ENCODE peak calls at places on chromosomes 6 and 20, in five cellular contexts. W, T, M, Y and S are unnamed samples.

GRCh38 chr20:39676857-39677351 is 714.8 kb downstream of the DHX35 start:
- DNase-seq in T (peak; percentile 3), Y (no peak), W (no peak), M (no peak), S (no peak)

GRCh38 chr20:44683263-44684046 is 31.7 kb upstream of the CCN5 start:
- DNase-seq in M (peak; percentile 73), Y (no peak), T (peak; percentile 42), W (no peak), S (no peak)

GRCh38 chr6:168377856-168378832 is 58.6 kb upstream of the DACT2 start:
- DNase-seq in Y (no peak), W (no peak), M (peak; percentile 28), T (no peak), S (no peak)

GRCh38 chr20:52192296-52193007 is 873 bp upstream of the ZFP64 start:
- DNase-seq in Y (no peak), M (no peak), T (no peak), W (no peak), S (no peak)

GRCh38 chr6:137070303-137070702 is 25.5 kb upstream of the IL20RA start:
- DNase-seq in Y (no peak), W (no peak), T (no peak), M (no peak), S (no peak)

GRCh38 chr6:13527669-13528051 is 40.3 kb upstream of the GFOD1 start:
- DNase-seq in W (no peak), Y (no peak), T (no peak), M (no peak), S (no peak)

GRCh38 chr20:63275825-63276224 is 3.2 kb downstream of the ARFGAP1 start:
- DNase-seq in M (no peak), Y (no peak), T (no peak), W (no peak), S (no peak)

GRCh38 chr6:88168362-88168761 is 2.2 kb upstream of the CNR1 start:
- DNase-seq in W (no peak), T (no peak), Y (no peak), M (no peak), S (no peak)

GRCh38 chr6:12151433-12151820 is 138.7 kb upstream of the EDN1 start:
- DNase-seq in Y (no peak), T (no peak), M (no peak), W (no peak), S (no peak)

GRCh38 chr6:19713411-19713810 is 123.8 kb upstream of the ID4 start:
- DNase-seq in M (no peak), W (no peak), Y (no peak), T (peak; percentile 15), S (no peak)

GRCh38 chr6:135087803-135088202 is 33.2 kb upstream of the HBS1L start:
- DNase-seq in Y (no peak), M (no peak), T (no peak), W (no peak), S (no peak)

GRCh38 chr6:142235247-142235646 is 66.6 kb upstream of the ADGRG6 start:
- DNase-seq in M (no peak), W (no peak), T (no peak), Y (no peak), S (no peak)

GRCh38 chr6:14575961-14576360 is 458.4 kb downstream of the CD83 start:
- DNase-seq in Y (no peak), T (no peak), M (no peak), W (no peak), S (no peak)

GRCh38 chr20:14925286-14925685 is 587.9 kb upstream of the FLRT3 start:
- DNase-seq in Y (no peak), T (no peak), M (no peak), W (no peak), S (no peak)

GRCh38 chr6:152185158-152185574 is 377.7 kb downstream of the ESR1 start:
- DNase-seq in Y (no peak), W (no peak), T (no peak), M (no peak), S (no peak)

GRCh38 chr20:44762466-44763140 is 16.9 kb downstream of the KCNK15 start:
- DNase-seq in T (no peak), M (no peak), W (no peak), Y (no peak), S (no peak)

GRCh38 chr6:49384913-49385312 is 78.1 kb downstream of the MMUT start:
- DNase-seq in M (no peak), Y (no peak), T (no peak), W (no peak), S (no peak)

GRCh38 chr6:2360126-2360525 is 114.7 kb upstream of the GMDS start:
- DNase-seq in T (no peak), Y (no peak), M (no peak), W (no peak), S (no peak)

GRCh38 chr6:34393191-34393967 is 910 bp upstream of the NUDT3 start:
- DNase-seq in Y (no peak), M (no peak), W (no peak), T (no peak), S (no peak)

GRCh38 chr6:147712841-147713240 is 204.4 kb downstream of the SAMD5 start:
- DNase-seq in W (no peak), M (no peak), Y (no peak), T (peak; percentile 40), S (no peak)

GRCh38 chr20:4225778-4226177 is 210.4 kb upstream of the RNF24 start:
- DNase-seq in T (peak; percentile 98), W (no peak), M (no peak), Y (peak; percentile 49), S (no peak)

GRCh38 chr6:28880894-28881780 is 42.6 kb downstream of the TRIM27 start:
- DNase-seq in Y (peak; percentile 81), T (peak; percentile 75), W (peak; percentile 73), M (peak; percentile 79), S (peak; percentile 15)

GRCh38 chr6:6152060-6152459 is 145.3 kb upstream of the NRN1 start:
- DNase-seq in Y (no peak), M (no peak), T (no peak), W (no peak), S (no peak)

GRCh38 chr20:49282584-49283171 is 4.8 kb upstream of the ZNFX1 start:
- DNase-seq in T (no peak), M (no peak), Y (no peak), W (no peak), S (no peak)
- H3K9me3 ChIP-seq in T (peaks cover 27% of the 10 kb centered on the region), M (no peaks in the 10 kb centered on the region), Y (peaks cover 21% of the 10 kb centered on the region), W (peaks cover 30% of the 10 kb centered on the region), S (no peaks in the 10 kb centered on the region)

DNA sequence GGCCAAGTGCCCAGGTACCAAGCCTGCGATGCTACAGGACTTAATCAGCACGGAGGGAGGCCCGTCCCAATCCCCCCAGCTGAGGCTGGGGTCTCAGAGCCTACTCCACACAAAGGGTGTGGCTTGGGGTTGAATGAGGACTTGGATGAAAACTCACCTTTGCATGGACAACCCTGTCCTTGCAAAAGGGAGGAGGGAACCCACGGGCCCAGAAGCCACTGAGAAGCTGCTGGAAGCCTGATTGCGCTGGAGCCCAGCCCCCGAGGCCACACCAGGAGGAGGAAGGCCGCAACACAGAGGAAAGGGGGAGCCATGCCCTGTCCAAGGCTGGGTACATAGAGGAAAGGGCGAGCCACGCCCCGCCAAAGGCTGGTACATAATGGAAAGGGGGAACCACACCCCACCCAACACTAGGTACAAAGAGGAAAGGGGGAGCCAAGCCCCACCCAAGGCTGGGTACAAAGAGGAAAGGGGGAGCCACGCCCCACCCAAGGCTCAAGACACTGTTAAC is 158.8 kb downstream of the DLL1 start:
- DNase-seq in Y (no peak), M (peak; percentile 41), T (no peak), W (no peak), S (no peak)
- H3K9me3 ChIP-seq in Y (no peaks in the 10 kb centered on the region), M (no peaks in the 10 kb centered on the region), T (peaks cover 54% of the 10 kb centered on the region), W (no peaks in the 10 kb centered on the region), S (no peaks in the 10 kb centered on the region)

GRCh38 chr6:149439626-149440025 is 39.6 kb downstream of the SUMO4 start:
- DNase-seq in T (no peak), M (no peak), Y (no peak), W (no peak), S (no peak)

GRCh38 chr6:149436647-149437046 is 36.6 kb downstream of the SUMO4 start:
- DNase-seq in Y (no peak), W (no peak), T (no peak), M (no peak), S (no peak)

GRCh38 chr6:149438855-149439254 is 38.8 kb downstream of the SUMO4 start:
- DNase-seq in W (no peak), T (no peak), Y (no peak), M (no peak), S (no peak)

GRCh38 chr6:149435919-149436586 is 36.0 kb downstream of the SUMO4 start:
- DNase-seq in T (no peak), Y (no peak), W (no peak), M (no peak), S (no peak)

GRCh38 chr6:149437212-149437611 is 37.1 kb downstream of the SUMO4 start:
- DNase-seq in W (no peak), T (no peak), M (no peak), Y (no peak), S (no peak)
- H3K9me3 ChIP-seq in W (no peaks in the 10 kb centered on the region), T (no peaks in the 10 kb centered on the region), M (no peaks in the 10 kb centered on the region), Y (no peaks in the 10 kb centered on the region), S (no peaks in the 10 kb centered on the region)

GRCh38 chr6:164665328-164665727 is 644.1 kb downstream of the C6orf118 start:
- DNase-seq in M (no peak), T (no peak), W (no peak), Y (no peak), S (no peak)
- H3K9me3 ChIP-seq in M (no peaks in the 10 kb centered on the region), T (peaks cover 11% of the 10 kb centered on the region), W (no peaks in the 10 kb centered on the region), Y (no peaks in the 10 kb centered on the region), S (no peaks in the 10 kb centered on the region)

GRCh38 chr6:352896-353470 is 38.6 kb upstream of the IRF4 start:
- DNase-seq in W (no peak), Y (no peak), M (no peak), T (no peak), S (no peak)
- H3K9me3 ChIP-seq in W (no peaks in the 10 kb centered on the region), Y (no peaks in the 10 kb centered on the region), M (no peaks in the 10 kb centered on the region), T (peaks cover 10% of the 10 kb centered on the region), S (no peaks in the 10 kb centered on the region)

GRCh38 chr6:125688138-125688537 is 61.3 kb upstream of the HEY2 start:
- DNase-seq in W (no peak), M (no peak), T (no peak), Y (no peak), S (no peak)
- H3K9me3 ChIP-seq in W (no peaks in the 10 kb centered on the region), M (no peaks in the 10 kb centered on the region), T (no peaks in the 10 kb centered on the region), Y (no peaks in the 10 kb centered on the region), S (no peaks in the 10 kb centered on the region)